ENCODE peak calls at places on chromosomes 5 and 9, in five cellular contexts. A is SK-N-SH; Z is activated effector memory CD4-positive, alpha-beta T cell treated with Interleukin-2 at 50 U/mL for 16 hours; P is naive thymus-derived CD8-positive, alpha-beta T cell; N is activated CD8-positive, alpha-beta memory T cell treated with anti-CD3 and anti-CD28 coated beads, Interleukin-2, amount 50 U/mL, for 48 hours. J is an unnamed sample.

GRCh38 chr9:134855900-134856377 is 24.7 kb upstream of the FCN2 start:
- DNase-seq in A (no peak), Z (no peak), P (peak; percentile 46), N (no peak), J (no peak)

GRCh38 chr5:158943057-158943456 is 156.7 kb downstream of the EBF1 start:
- DNase-seq in A (no peak), Z (no peak), P (no peak), N (no peak), J (no peak)

GRCh38 chr5:128409401-128409800 is 128.6 kb downstream of the FBN2 start:
- DNase-seq in A (no peak), Z (no peak), P (no peak), N (no peak), J (no peak)

GRCh38 chr9:15553528-15553898 is 670 bp downstream of the CCDC171 start:
- DNase-seq in A (no peak), Z (no peak), P (no peak), N (no peak), J (no peak)

GRCh38 chr5:149375434-149375833 is 3.7 kb downstream of the IL17B start:
- DNase-seq in A (no peak), Z (no peak), P (no peak), N (no peak), J (no peak)

GRCh38 chr5:95087819-95088317 is 197.0 kb downstream of the MCTP1 start:
- DNase-seq in A (no peak), Z (no peak), P (no peak), N (no peak), J (no peak)

GRCh38 chr5:181243020-181243520 is 636 bp downstream of the RACK1 start:
- DNase-seq in A (no peak), Z (no peak), P (no peak), N (no peak), J (no peak)

GRCh38 chr9:19748278-19749126 is 40.3 kb downstream of the SLC24A2 start:
- DNase-seq in A (no peak), Z (no peak), P (no peak), N (no peak), J (no peak)

GRCh38 chr5:67679184-67679855 is 482.7 kb upstream of the CD180 start:
- DNase-seq in A (no peak), Z (no peak), P (no peak), N (no peak), J (no peak)

GRCh38 chr5:143516249-143516648 is 112.8 kb upstream of the NR3C1 start:
- DNase-seq in A (no peak), Z (no peak), P (no peak), N (no peak), J (no peak)

GRCh38 chr9:72622186-72622585 is 100.8 kb downstream of the TMC1 start:
- DNase-seq in A (no peak), Z (no peak), P (no peak), N (no peak), J (no peak)

GRCh38 chr5:8136271-8136670 is 267.3 kb downstream of the MTRR start:
- DNase-seq in A (no peak), Z (no peak), P (no peak), N (no peak), J (no peak)

GRCh38 chr5:135564305-135564704 is 14.5 kb downstream of the CXCL14 start:
- DNase-seq in A (no peak), Z (no peak), P (no peak), N (no peak), J (no peak)

GRCh38 chr9:134323741-134324358 is 2.4 kb upstream of the RXRA start:
- DNase-seq in A (no peak), Z (no peak), P (peak; percentile 53), N (no peak), J (no peak)

GRCh38 chr9:110152704-110153374 is 55.1 kb downstream of the C9orf152 start:
- DNase-seq in A (peak; percentile 62), Z (no peak), P (no peak), N (no peak), J (peak; percentile 41)

GRCh38 chr9:132575005-132575609 is 7.3 kb upstream of the BARHL1 start:
- DNase-seq in A (peak; percentile 93), Z (peak; percentile 15), P (peak; percentile 60), N (peak; percentile 75), J (no peak)

GRCh38 chr5:151223447-151224264 is at the start of gene CCDC69:
- DNase-seq in A (peak; percentile 89), Z (peak; percentile 46), P (peak; percentile 69), N (peak; percentile 82), J (peak; percentile 73)

GRCh38 chr9:18889550-18889949 is 143.5 kb downstream of the SAXO1 start:
- DNase-seq in A (no peak), Z (no peak), P (no peak), N (no peak), J (no peak)

GRCh38 chr9:127133739-127134167 is 11.3 kb upstream of the ANGPTL2 start:
- DNase-seq in A (no peak), Z (no peak), P (peak; percentile 8), N (peak; percentile 28), J (no peak)

GRCh38 chr5:177098772-177099152 is 12.0 kb downstream of the FGFR4 start:
- DNase-seq in A (no peak), Z (no peak), P (no peak), N (no peak), J (no peak)

GRCh38 chr5:25950681-25951080 is 1087.7 kb downstream of the CDH9 start:
- DNase-seq in A (no peak), Z (no peak), P (no peak), N (no peak), J (no peak)

GRCh38 chr9:15729507-15729906 is 176.7 kb downstream of the CCDC171 start:
- DNase-seq in A (no peak), Z (no peak), P (no peak), N (no peak), J (no peak)

GRCh38 chr5:31213676-31214638 is 20.5 kb downstream of the CDH6 start:
- DNase-seq in A (no peak), Z (no peak), P (no peak), N (no peak), J (no peak)

GRCh38 chr5:75363726-75364495 is 26.9 kb downstream of the HMGCR start:
- DNase-seq in A (no peak), Z (no peak), P (no peak), N (no peak), J (no peak)

GRCh38 chr9:83526901-83527300 is 11.3 kb downstream of the FRMD3 start:
- DNase-seq in A (no peak), Z (no peak), P (no peak), N (no peak), J (no peak)

GRCh38 chr5:93595420-93596136 is 12.6 kb downstream of the NR2F1 start:
- DNase-seq in A (no peak), Z (no peak), P (no peak), N (no peak), J (peak; percentile 25)

GRCh38 chr5:170597109-170597741 is 93.4 kb downstream of the KCNIP1 start:
- DNase-seq in A (peak; percentile 72), Z (no peak), P (no peak), N (peak; percentile 75), J (no peak)

GRCh38 chr5:144427871-144428270 is 257.2 kb downstream of the KCTD16 start:
- DNase-seq in A (no peak), Z (no peak), P (no peak), N (no peak), J (no peak)

GRCh38 chr5:1069720-1070088 is 42.2 kb downstream of the SLC12A7 start:
- DNase-seq in A (no peak), Z (no peak), P (no peak), N (no peak), J (no peak)

GRCh38 chr5:96214442-96215197 is 218.4 kb downstream of the PCSK1 start:
- DNase-seq in A (no peak), Z (no peak), P (no peak), N (no peak), J (no peak)

GRCh38 chr5:67490543-67491321 is 294.1 kb upstream of the CD180 start:
- DNase-seq in A (no peak), Z (no peak), P (no peak), N (no peak), J (no peak)

GRCh38 chr5:59813761-59814562 is 79.6 kb downstream of the PDE4D start:
- DNase-seq in A (peak; percentile 51), Z (no peak), P (no peak), N (no peak), J (peak; percentile 26)

GRCh38 chr5:142358121-142358520 is 33.3 kb upstream of the SPRY4 start:
- DNase-seq in A (no peak), Z (no peak), P (no peak), N (no peak), J (no peak)

GRCh38 chr9:111728617-111729366 is 65.9 kb downstream of the SHOC1 start:
- DNase-seq in A (no peak), Z (no peak), P (no peak), N (no peak), J (no peak)

GRCh38 chr5:116013207-116013777 is 19.0 kb upstream of the ARL14EPL start:
- DNase-seq in A (no peak), Z (no peak), P (no peak), N (no peak), J (no peak)

J was measured in B cell.